ENCODE peak calls at places on chromosomes 3 and 15, in five cellular contexts. G, X, B, D and N are unnamed samples.

GRCh38 chr3:71168043-71168720 is 415.3 kb downstream of the FOXP1 start:
- DNase-seq in D (no peak), X (no peak), G (peak), B (no peak), N (no peak)

GRCh38 chr3:13229291-13229949 is 156.2 kb upstream of the IQSEC1 start:
- DNase-seq in X (no peak), B (no peak), D (no peak), G (no peak), N (peak)

GRCh38 chr3:146470424-146470990 is 1.1 kb upstream of the PLSCR2 start:
- DNase-seq in G (no peak), B (no peak), X (no peak), D (no peak), N (no peak)

GRCh38 chr3:160112481-160112880 is 112.7 kb upstream of the C3orf80 start:
- DNase-seq in B (no peak), G (no peak), D (no peak), X (no peak), N (no peak)

GRCh38 chr3:187567741-187568140 is 102.5 kb downstream of the SST start:
- DNase-seq in X (no peak), D (no peak), G (peak), B (peak), N (no peak)

GRCh38 chr3:53162672-53163458 is 1.9 kb downstream of the PRKCD start:
- DNase-seq in G (no peak), B (no peak), X (peak), D (no peak), N (peak)

GRCh38 chr15:49606594-49606993 is 14.0 kb downstream of the FAM227B start:
- DNase-seq in G (no peak), D (no peak), B (no peak), X (no peak), N (no peak)

GRCh38 chr3:125061170-125061569 is 5.4 kb upstream of the HEG1 start:
- DNase-seq in G (no peak), X (no peak), D (no peak), B (no peak), N (no peak)

GRCh38 chr3:37510749-37511148 is 336.4 kb upstream of the LRRFIP2 start:
- DNase-seq in B (no peak), D (no peak), G (no peak), X (no peak), N (no peak)

GRCh38 chr3:40317061-40317676 is 7.7 kb downstream of the EIF1B start:
- DNase-seq in X (peak), G (peak), B (no peak), D (no peak), N (peak)

GRCh38 chr15:77836116-77836798 is 203.5 kb upstream of the LINGO1 start:
- DNase-seq in G (peak), X (no peak), D (no peak), B (no peak), N (peak)

GRCh38 chr3:180420016-180420415 is 181.9 kb upstream of the TTC14 start:
- DNase-seq in B (no peak), D (no peak), X (no peak), G (peak), N (no peak)

GRCh38 chr3:38121451-38121831 is 15.5 kb downstream of the ACAA1 start:
- DNase-seq in D (no peak), X (no peak), G (no peak), B (no peak), N (no peak)

GRCh38 chr3:43638594-43639447 is 17.0 kb upstream of the ANO10 start:
- DNase-seq in G (no peak), D (no peak), B (no peak), X (peak), N (peak)

GRCh38 chr3:37668431-37668830 is 193.2 kb upstream of the CTDSPL start:
- DNase-seq in X (no peak), D (no peak), B (no peak), G (no peak), N (no peak)

GRCh38 chr15:42014406-42014805 is 6.4 kb downstream of the PLA2G4E start:
- DNase-seq in B (no peak), X (no peak), D (no peak), G (no peak), N (no peak)

GRCh38 chr3:27200721-27201434 is 168.3 kb downstream of the NEK10 start:
- DNase-seq in D (no peak), G (no peak), B (no peak), X (no peak), N (no peak)

GRCh38 chr3:138180375-138181029 is 5.8 kb upstream of the DBR1 start:
- DNase-seq in D (no peak), X (peak), G (peak), B (no peak), N (peak)

GRCh38 chr3:60610441-60611112 is 640.7 kb downstream of the FHIT start:
- DNase-seq in D (no peak), B (no peak), G (peak), X (no peak), N (no peak)

GRCh38 chr15:22981336-22981840 is 1.2 kb upstream of the CYFIP1 start:
- DNase-seq in D (no peak), G (no peak), B (no peak), X (no peak), N (no peak)

GRCh38 chr15:51191072-51191665 is 96.5 kb upstream of the TNFAIP8L3 start:
- DNase-seq in X (no peak), G (no peak), D (no peak), B (no peak), N (no peak)

GRCh38 chr3:171451915-171452707 is 8.1 kb downstream of the TNIK start:
- DNase-seq in X (no peak), G (no peak), D (no peak), B (no peak), N (no peak)

GRCh38 chr3:194031349-194031748 is 104.6 kb upstream of the HES1 start:
- DNase-seq in B (no peak), D (no peak), G (no peak), X (no peak), N (no peak)

GRCh38 chr3:127172670-127173515 is 20.0 kb upstream of the PRR23E start:
- DNase-seq in D (no peak), X (no peak), G (peak), B (peak), N (no peak)

GRCh38 chr15:63380151-63380827 is 1.4 kb downstream of the CA12 start:
- DNase-seq in G (peak), B (no peak), D (no peak), X (no peak), N (no peak)

GRCh38 chr15:47334805-47335204 is 382.5 kb upstream of the SEMA6D start:
- DNase-seq in X (no peak), G (no peak), B (no peak), D (no peak), N (no peak)

GRCh38 chr15:75945953-75946352 is 42.3 kb downstream of the FBXO22 start:
- DNase-seq in X (no peak), G (peak), D (no peak), B (no peak), N (no peak)

GRCh38 chr3:44929782-44930181 is 46.2 kb downstream of the ZDHHC3 start:
- DNase-seq in D (no peak), B (no peak), G (no peak), X (no peak), N (no peak)

GRCh38 chr3:184526158-184526483 is 35.5 kb upstream of the EPHB3 start:
- DNase-seq in B (no peak), G (no peak), X (no peak), D (no peak), N (no peak)

GRCh38 chr3:10602769-10603768 is 97.7 kb upstream of the ATP2B2 start:
- DNase-seq in B (no peak), X (peak), G (no peak), D (no peak), N (peak)